ENCODE peak calls at places on chromosomes 3 and 15, in nine cellular contexts. G is NB4, A is brain microvascular endothelial cell, L is foreskin fibroblast, D is HFF-Myc, J is fibroblast of lung, R is Panc1, M is mammary epithelial cell, F is ovary. H is an unnamed sample.

GRCh38 chr3:134242649-134243637 is 7.7 kb downstream of the RYK start:
- DNase-seq in G (peak), A (peak), L (peak), D (peak), J (peak), R (peak), M (peak), F (no peak), H (no peak)

GRCh38 chr15:96421211-96421610 is 90.7 kb downstream of the NR2F2 start:
- DNase-seq in G (no peak), A (peak), L (peak), D (no peak), J (peak), R (no peak), M (peak), F (no peak), H (no peak)

GRCh38 chr3:149364624-149365023 is 12.8 kb downstream of the TM4SF1 start:
- DNase-seq in G (no peak), A (no peak), L (no peak), D (no peak), J (no peak), R (no peak), M (no peak), F (no peak), H (no peak)

GRCh38 chr3:5016218-5017161 is 37.3 kb downstream of the BHLHE40 start:
- DNase-seq in G (peak), A (peak), L (peak), D (no peak), J (no peak), R (no peak), M (peak), F (no peak), H (no peak)

GRCh38 chr3:112321867-112322652 is 10.9 kb upstream of the CD200 start:
- DNase-seq in G (no peak), A (no peak), L (no peak), D (no peak), J (no peak), R (no peak), M (no peak), F (no peak), H (no peak)

GRCh38 chr3:112365636-112366035 is 32.7 kb downstream of the CD200 start:
- DNase-seq in G (no peak), A (peak), L (no peak), D (no peak), J (no peak), R (no peak), M (peak), F (no peak), H (no peak)

GRCh38 chr3:52314495-52314894 is 1.6 kb upstream of the DNAH1 start:
- DNase-seq in G (no peak), A (no peak), L (no peak), D (no peak), J (peak), R (no peak), M (no peak), F (no peak), H (no peak)

GRCh38 chr3:13642597-13642996 is 93.7 kb downstream of the FBLN2 start:
- DNase-seq in G (no peak), A (peak), L (no peak), D (no peak), J (peak), R (no peak), M (no peak), F (no peak), H (no peak)

GRCh38 chr15:88513195-88513594 is 33.3 kb downstream of the DET1 start:
- DNase-seq in G (no peak), A (no peak), L (peak), D (no peak), J (peak), R (no peak), M (peak), F (no peak), H (no peak)

GRCh38 chr3:31733234-31733667 is 200.5 kb downstream of the STT3B start:
- DNase-seq in G (no peak), A (no peak), L (no peak), D (no peak), J (no peak), R (no peak), M (peak), F (no peak), H (no peak)

GRCh38 chr15:37108725-37109124 is 8.4 kb upstream of the MEIS2 start:
- DNase-seq in G (no peak), A (no peak), L (no peak), D (no peak), J (no peak), R (no peak), M (no peak), F (no peak), H (no peak)

GRCh38 chr15:37109151-37109912 is 9.0 kb upstream of the MEIS2 start:
- DNase-seq in G (no peak), A (no peak), L (no peak), D (no peak), J (no peak), R (no peak), M (no peak), F (no peak), H (no peak)

GRCh38 chr15:37107071-37107753 is 6.9 kb upstream of the MEIS2 start:
- DNase-seq in G (no peak), A (no peak), L (no peak), D (no peak), J (no peak), R (no peak), M (no peak), F (no peak), H (no peak)

GRCh38 chr15:37106490-37107001 is 6.2 kb upstream of the MEIS2 start:
- DNase-seq in G (peak), A (no peak), L (peak), D (no peak), J (peak), R (no peak), M (no peak), F (peak), H (no peak)

DNA sequence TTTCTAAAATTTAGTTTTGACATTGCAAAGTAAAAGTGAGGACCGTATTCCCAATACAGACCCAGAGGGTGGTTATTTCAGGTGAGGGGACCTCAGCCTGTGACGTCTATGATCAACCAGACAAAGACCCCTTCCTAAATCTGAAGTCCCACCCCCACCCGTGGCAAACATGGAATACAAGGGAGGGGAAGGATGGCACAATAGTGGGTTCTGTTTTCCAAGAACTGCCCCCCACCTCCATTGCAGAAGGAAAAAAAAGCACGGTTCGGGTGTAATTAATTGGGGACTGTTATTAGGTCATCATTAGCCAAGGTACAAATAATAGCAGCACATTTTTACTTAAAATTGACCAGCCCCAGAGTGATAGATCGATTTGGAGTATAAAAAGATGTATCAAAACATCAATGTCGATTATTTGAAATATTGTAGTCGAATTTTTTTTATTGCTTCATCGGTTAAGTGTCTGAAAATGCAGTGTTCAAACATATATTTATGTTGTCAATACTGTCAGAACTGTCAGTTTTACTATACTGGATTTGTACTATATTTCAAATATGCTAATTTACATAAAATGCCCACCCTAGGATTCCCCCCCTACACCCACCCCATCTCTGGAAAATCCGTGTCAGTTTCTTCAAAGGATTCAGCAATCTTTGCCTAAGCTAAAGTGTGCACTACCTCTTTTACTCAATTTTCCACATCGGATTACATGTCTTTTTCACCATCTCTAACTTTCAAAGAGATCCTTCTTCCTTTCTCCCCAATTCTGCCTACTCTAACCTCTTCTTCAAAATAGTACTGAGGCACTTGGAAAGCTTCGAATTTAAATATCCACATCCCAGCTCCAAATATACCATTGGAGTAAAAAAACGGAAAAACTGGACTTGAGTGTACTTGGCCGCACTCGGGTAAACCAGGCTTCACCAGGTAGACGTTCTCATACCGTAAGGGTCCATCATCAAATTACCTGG is 7.7 kb upstream of the MEIS2 start:
- DNase-seq in G (no peak), A (no peak), L (no peak), D (no peak), J (no peak), R (no peak), M (no peak), F (no peak), H (no peak)
- H3K4me3 ChIP-seq in G (no peak), A (no peak), L (no peak), D (no peak), J (no peak), R (no peak), M (no peak), F (peak), H (no peak)

GRCh38 chr3:115165701-115166100 is 18.6 kb upstream of the ZBTB20 start:
- DNase-seq in G (no peak), A (no peak), L (peak), D (no peak), J (no peak), R (no peak), M (no peak), F (no peak), H (no peak)

GRCh38 chr3:115164374-115165221 is 17.5 kb upstream of the ZBTB20 start:
- DNase-seq in G (no peak), A (no peak), L (no peak), D (no peak), J (no peak), R (no peak), M (no peak), F (no peak), H (no peak)

GRCh38 chr3:115165266-115165665 is 18.2 kb upstream of the ZBTB20 start:
- DNase-seq in G (no peak), A (no peak), L (no peak), D (no peak), J (no peak), R (no peak), M (no peak), F (no peak), H (no peak)

DNA sequence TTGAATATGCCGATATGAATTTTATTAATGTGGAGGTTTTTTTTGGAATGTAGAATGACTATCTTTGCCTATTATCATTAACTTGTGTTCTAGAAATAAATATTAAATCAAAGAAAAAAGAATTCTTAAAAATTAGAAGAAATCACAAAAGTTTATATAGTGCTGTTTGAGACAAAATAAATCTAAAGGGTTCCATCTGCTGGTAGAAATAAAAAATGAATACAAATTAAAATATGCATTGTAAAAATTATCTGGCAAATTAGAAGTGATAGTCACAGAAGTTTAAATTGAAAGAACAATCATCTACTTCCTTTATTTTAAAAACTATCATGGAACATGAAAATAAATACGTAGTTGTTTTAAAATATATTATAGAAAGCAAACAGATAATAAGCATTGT is 22.7 kb upstream of the ZBTB20 start:
- DNase-seq in G (no peak), A (no peak), L (no peak), D (no peak), J (peak), R (no peak), M (no peak), F (no peak), H (no peak)
- TF ChIP-seq CTCF in G (no peak), A (no peak), L (no peak), D (no peak), J (no peak), R (no peak), M (no peak), F (no peak), H (no peak)

GRCh38 chr15:61106044-61106834 is 122.9 kb downstream of the RORA start:
- DNase-seq in G (no peak), A (no peak), L (no peak), D (no peak), J (no peak), R (no peak), M (no peak), F (no peak), H (no peak)
- H3K4me3 ChIP-seq in G (no peak), A (no peak), L (no peak), D (no peak), J (no peak), R (no peak), M (no peak), F (no peak), H (no peak)

GRCh38 chr3:141370065-141370533 is 1.8 kb downstream of the ZBTB38 start:
- DNase-seq in G (peak), A (peak), L (peak), D (peak), J (peak), R (no peak), M (peak), F (peak), H (peak)
- TF ChIP-seq CTCF in G (peak), A (peak), L (peak), D (no peak), J (peak), R (peak), M (no peak), F (peak), H (peak)

GRCh38 chr15:42749266-42749665 is 12.3 kb upstream of the CDAN1 start:
- DNase-seq in G (no peak), A (no peak), L (no peak), D (no peak), J (no peak), R (no peak), M (no peak), F (no peak), H (no peak)
- H3K4me3 ChIP-seq in G (no peak), A (no peak), L (no peak), D (no peak), J (no peak), R (no peak), M (no peak), F (no peak), H (no peak)

DNA sequence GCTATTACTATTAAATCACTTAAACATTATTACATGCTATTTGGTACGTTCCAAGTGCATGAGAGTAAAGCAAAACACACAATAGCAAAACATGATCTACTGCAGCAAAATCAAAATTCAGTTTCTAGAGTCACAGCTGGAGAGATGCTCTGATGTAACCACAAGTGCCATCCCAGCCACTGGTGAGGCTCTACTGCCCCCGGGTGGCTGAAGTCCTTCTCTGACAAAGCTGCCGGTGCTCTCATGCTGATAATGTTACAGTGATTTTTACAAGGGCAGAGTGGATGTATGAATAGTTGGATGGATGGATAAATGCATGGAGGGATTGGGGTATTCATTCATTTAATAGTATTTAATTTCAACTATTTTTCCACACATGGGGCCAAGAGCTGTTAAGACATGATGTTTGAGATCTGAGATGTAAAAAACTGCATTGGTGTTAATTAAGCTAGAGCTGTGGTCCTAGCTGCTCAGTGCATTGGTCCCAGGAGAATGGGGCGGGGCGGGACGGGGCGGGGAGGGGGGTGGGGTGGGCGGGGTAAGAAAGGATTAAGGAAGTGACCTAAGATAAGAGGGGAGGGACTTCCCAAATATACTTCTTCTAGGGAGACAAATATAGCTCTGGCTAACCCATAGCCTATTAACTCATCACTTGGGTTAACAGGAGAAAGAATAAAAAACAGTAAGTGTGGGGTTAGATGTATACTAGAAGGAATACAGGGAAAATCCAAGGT is 5.3 kb upstream of the SPESP1 start:
- DNase-seq in G (peak), A (peak), L (peak), D (peak), J (peak), R (peak), M (peak), F (peak), H (peak)
- TF ChIP-seq CTCF in G (peak), A (peak), L (peak), D (peak), J (peak), R (peak), M (peak), F (peak), H (peak)

GRCh38 chr15:74780523-74780982 is 1.3 kb upstream of the CSK start:
- DNase-seq in G (peak), A (no peak), L (no peak), D (no peak), J (no peak), R (no peak), M (no peak), F (no peak), H (no peak)
- H3K4me3 ChIP-seq in G (peak), A (no peak), L (no peak), D (no peak), J (no peak), R (no peak), M (no peak), F (no peak), H (peak)

DNA sequence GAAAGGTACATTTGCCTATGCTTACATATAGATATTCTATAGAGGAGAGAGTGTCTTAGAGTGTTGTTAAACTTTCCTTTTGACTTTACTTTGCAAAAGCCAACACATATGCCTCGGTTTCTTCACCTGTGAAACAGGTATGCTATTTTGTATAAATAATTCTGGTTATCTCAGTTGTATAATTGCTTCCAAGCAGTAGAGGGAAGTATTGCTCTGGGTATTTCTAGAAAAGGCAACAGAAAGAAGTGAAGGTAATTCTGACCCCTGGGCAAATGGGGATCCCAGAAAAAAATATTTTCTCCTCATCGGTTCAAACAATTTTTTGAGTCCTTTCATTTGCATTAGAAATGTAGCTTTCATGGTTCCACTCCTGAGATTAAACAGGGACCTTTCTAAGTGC is 216.5 kb upstream of the SEMA6D start:
- DNase-seq in G (no peak), A (no peak), L (no peak), D (no peak), J (no peak), R (no peak), M (no peak), F (no peak), H (no peak)
- TF ChIP-seq CTCF in G (no peak), A (no peak), L (no peak), D (no peak), J (no peak), R (no peak), M (peak), F (no peak), H (no peak)

DNA sequence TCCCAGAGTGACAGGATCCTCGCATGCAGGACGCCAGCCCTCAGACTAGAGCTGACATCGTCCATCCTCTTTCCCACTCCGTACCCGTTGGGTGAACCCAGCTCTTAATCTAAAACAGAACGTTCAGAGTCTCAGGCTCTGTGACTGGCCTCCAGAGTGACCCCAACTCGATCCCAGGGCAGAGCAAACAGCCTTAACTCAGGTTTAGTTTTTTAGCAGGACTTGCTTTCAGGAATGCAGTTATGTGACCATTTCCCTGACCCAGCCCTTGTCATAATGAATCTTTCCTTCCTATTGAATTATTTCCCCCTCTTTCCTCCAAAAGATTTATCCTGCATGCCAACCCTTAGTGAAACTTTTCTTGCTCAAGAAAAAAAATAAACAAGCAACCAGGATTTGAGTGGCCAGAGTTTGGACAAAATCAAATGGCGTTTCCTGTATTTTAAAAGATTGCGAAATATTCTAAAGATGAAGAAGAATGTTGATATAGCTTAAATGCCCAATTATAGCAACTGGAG is 47.8 kb upstream of the RARB start:
- DNase-seq in G (no peak), A (no peak), L (no peak), D (no peak), J (peak), R (no peak), M (no peak), F (no peak), H (no peak)
- H3K4me3 ChIP-seq in G (no peak), A (no peak), L (no peak), D (no peak), J (no peak), R (no peak), M (no peak), F (no peak), H (no peak)